ENCODE peak calls at places on chromosomes 1 and 21, in six cellular contexts. C is kidney epithelial cell, U is HCT116, Q is tibial artery, N is body of pancreas, I is HFF-Myc. Z is an unnamed sample.
A peak's percentile ranks its signal among the peaks of the same experiment; 100 is the strongest.

GRCh38 chr1:47930215-47930885 is 66.8 kb downstream of the TRABD2B start:
- DNase-seq in C (no peak), U (no peak), Q (no peak), N (no peak), I (no peak), Z (no peak)

GRCh38 chr1:29398431-29398830 is 162.1 kb downstream of the PTPRU start:
- DNase-seq in C (no peak), U (no peak), Q (no peak), N (no peak), I (no peak), Z (no peak)

GRCh38 chr21:21675601-21676000 is 677.4 kb downstream of the NCAM2 start:
- DNase-seq in C (no peak), U (no peak), Q (no peak), N (no peak), I (no peak), Z (no peak)

GRCh38 chr21:22128671-22129070 is 1130.5 kb downstream of the NCAM2 start:
- DNase-seq in C (no peak), U (no peak), Q (no peak), N (no peak), I (no peak), Z (no peak)

GRCh38 chr1:29644812-29645211 is 408.5 kb downstream of the PTPRU start:
- DNase-seq in C (no peak), U (no peak), Q (no peak), N (no peak), I (no peak), Z (no peak)

GRCh38 chr1:18365099-18365705 is 115.5 kb upstream of the KLHDC7A start:
- DNase-seq in C (no peak), U (no peak), Q (no peak), N (no peak), I (no peak), Z (no peak)

GRCh38 chr1:203754455-203754864 is 10.5 kb upstream of the LAX1 start:
- DNase-seq in C (no peak), U (no peak), Q (no peak), N (no peak), I (no peak), Z (peak; percentile 36)

GRCh38 chr1:157641177-157641576 is 43.3 kb upstream of the FCRL4 start:
- DNase-seq in C (no peak), U (no peak), Q (no peak), N (no peak), I (no peak), Z (no peak)

GRCh38 chr1:117339866-117340357 is 27.3 kb upstream of the MAN1A2 start:
- DNase-seq in C (peak; percentile 59), U (peak; percentile 21), Q (no peak), N (peak; percentile 70), I (peak; percentile 56), Z (no peak)

GRCh38 chr1:26302733-26303405 is 3.6 kb downstream of the UBXN11 start:
- DNase-seq in C (no peak), U (no peak), Q (no peak), N (no peak), I (peak; percentile 37), Z (no peak)

GRCh38 chr1:61742620-61743431 is 546 bp downstream of the PATJ start:
- DNase-seq in C (no peak), U (no peak), Q (peak; percentile 79), N (peak; percentile 35), I (no peak), Z (peak; percentile 88)

GRCh38 chr21:36693144-36694040 is 5.5 kb upstream of the SIM2 start:
- DNase-seq in C (no peak), U (no peak), Q (no peak), N (no peak), I (no peak), Z (peak; percentile 32)

GRCh38 chr1:221039616-221040015 is 160.4 kb downstream of the HLX start:
- DNase-seq in C (no peak), U (no peak), Q (no peak), N (no peak), I (peak; percentile 47), Z (no peak)

GRCh38 chr1:8417625-8418024 is 99.7 kb downstream of the SLC45A1 start:
- DNase-seq in C (no peak), U (no peak), Q (no peak), N (no peak), I (no peak), Z (no peak)

GRCh38 chr1:8419861-8420260 is 101.9 kb downstream of the SLC45A1 start:
- DNase-seq in C (no peak), U (no peak), Q (no peak), N (no peak), I (no peak), Z (no peak)

GRCh38 chr1:8418301-8418700 is 100.4 kb downstream of the SLC45A1 start:
- DNase-seq in C (no peak), U (no peak), Q (no peak), N (no peak), I (no peak), Z (no peak)

GRCh38 chr1:8420318-8420717 is 102.4 kb downstream of the SLC45A1 start:
- DNase-seq in C (no peak), U (no peak), Q (no peak), N (no peak), I (no peak), Z (peak; percentile 46)

GRCh38 chr1:8419172-8419571 is 101.3 kb downstream of the SLC45A1 start:
- DNase-seq in C (no peak), U (no peak), Q (no peak), N (no peak), I (no peak), Z (no peak)
- TF ChIP-seq CTCF in C (no peak), U (no peak), Q (no peak), N (no peak), I (no peak), Z (no peak)

DNA sequence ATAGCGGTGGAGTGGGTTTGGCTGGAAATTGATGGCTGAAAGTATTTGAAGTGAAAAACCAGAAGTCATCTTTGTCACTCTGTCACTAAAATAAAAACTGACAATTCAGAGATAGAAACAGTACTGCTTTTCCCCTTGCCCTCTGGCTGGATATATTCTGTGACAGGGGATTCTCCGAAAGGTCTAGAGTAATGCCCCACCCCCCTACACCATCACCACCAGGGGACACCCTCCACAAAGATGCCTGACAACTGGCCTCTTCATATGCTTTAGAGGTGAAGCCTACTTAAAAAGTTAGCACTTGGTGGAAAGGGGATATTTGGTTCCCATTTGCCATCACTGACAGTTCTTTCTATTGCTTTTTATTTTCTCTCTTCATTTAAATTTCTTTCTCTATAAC is 73.5 kb downstream of the SGIP1 start:
- DNase-seq in C (no peak), U (no peak), Q (no peak), N (no peak), I (no peak), Z (peak; percentile 6)
- TF ChIP-seq CTCF in C (peak; percentile 4), U (peak; percentile 27), Q (no peak), N (no peak), I (peak; percentile 27), Z (no peak)

GRCh38 chr1:184483101-184483813 is 96.4 kb downstream of the C1orf21 start:
- DNase-seq in C (peak; percentile 9), U (no peak), Q (no peak), N (peak; percentile 55), I (no peak), Z (no peak)
- TF ChIP-seq CTCF in C (no peak), U (no peak), Q (no peak), N (peak; percentile 37), I (no peak), Z (no peak)

GRCh38 chr1:66360285-66360724 is 173.6 kb upstream of the SGIP1 start:
- DNase-seq in C (no peak), U (no peak), Q (no peak), N (no peak), I (no peak), Z (no peak)
- TF ChIP-seq CTCF in C (no peak), U (peak; percentile 20), Q (no peak), N (no peak), I (peak; percentile 4), Z (peak; percentile 33)

DNA sequence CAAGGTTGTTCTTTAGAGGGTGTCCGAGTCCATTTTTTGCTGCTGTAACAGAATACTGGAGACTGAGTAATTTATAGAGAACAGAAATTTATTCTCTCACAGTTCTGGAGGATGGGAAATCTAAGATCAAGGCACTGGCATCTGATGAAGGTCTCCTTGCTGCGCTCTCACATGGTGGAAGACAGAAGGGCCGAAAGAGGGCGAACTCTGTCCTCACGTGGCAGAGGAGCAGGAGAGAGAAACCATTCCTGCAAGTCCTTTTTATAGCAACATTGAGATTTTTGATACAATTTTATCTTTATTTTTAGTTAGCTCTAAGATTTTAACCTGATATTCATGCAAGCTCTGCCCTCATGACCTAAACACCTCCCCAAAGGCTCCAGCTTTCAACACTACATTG is 48.3 kb downstream of the ATG4C start:
- DNase-seq in C (no peak), U (no peak), Q (no peak), N (no peak), I (no peak), Z (no peak)
- TF ChIP-seq CTCF in C (no peak), U (no peak), Q (no peak), N (no peak), I (no peak), Z (no peak)

GRCh38 chr1:191993549-191993948 is 164.7 kb upstream of the RGS18 start:
- DNase-seq in C (no peak), U (peak; percentile 12), Q (no peak), N (no peak), I (no peak), Z (no peak)
- TF ChIP-seq CTCF in C (no peak), U (no peak), Q (no peak), N (no peak), I (no peak), Z (no peak)

GRCh38 chr1:245277276-245277675 is 122.5 kb downstream of the KIF26B start:
- DNase-seq in C (no peak), U (no peak), Q (no peak), N (no peak), I (no peak), Z (no peak)
- TF ChIP-seq CTCF in C (peak; percentile 23), U (peak; percentile 60), Q (no peak), N (peak; percentile 50), I (peak; percentile 29), Z (peak; percentile 1)

GRCh38 chr1:173476664-173477285 is 360 bp upstream of the PRDX6 start:
- DNase-seq in C (no peak), U (peak; percentile 85), Q (peak; percentile 95), N (peak; percentile 91), I (peak; percentile 77), Z (peak; percentile 98)
- TF ChIP-seq CTCF in C (no peak), U (no peak), Q (no peak), N (peak; percentile 16), I (no peak), Z (no peak)

GRCh38 chr1:77642196-77642595 is 40.3 kb downstream of the ZZZ3 start:
- DNase-seq in C (no peak), U (no peak), Q (no peak), N (no peak), I (no peak), Z (no peak)

GRCh38 chr1:77636864-77637263 is 45.6 kb downstream of the ZZZ3 start:
- DNase-seq in C (no peak), U (no peak), Q (no peak), N (no peak), I (no peak), Z (no peak)

GRCh38 chr1:77639557-77640069 is 42.8 kb downstream of the ZZZ3 start:
- DNase-seq in C (no peak), U (no peak), Q (no peak), N (no peak), I (no peak), Z (no peak)

GRCh38 chr1:77642941-77643340 is 39.5 kb downstream of the ZZZ3 start:
- DNase-seq in C (no peak), U (no peak), Q (no peak), N (no peak), I (no peak), Z (no peak)

GRCh38 chr1:77639056-77639455 is 43.4 kb downstream of the ZZZ3 start:
- DNase-seq in C (no peak), U (no peak), Q (no peak), N (no peak), I (no peak), Z (no peak)
- TF ChIP-seq CTCF in C (no peak), U (no peak), Q (no peak), N (no peak), I (no peak), Z (no peak)

Z was measured in GM20000.